ENCODE peak calls at places on chromosomes 3 and 15, in four cellular contexts. One of them, this sample, is unnamed.

GRCh38 chr3:163951397-163951987 is 1126.8 kb downstream of the SI start:
- DNase-seq in GM12878: no peak
- DNase-seq in K562: no peak
- DNase-seq in HepG2: peak
- DNase-seq in this sample: no peak

GRCh38 chr3:47456984-47457383 is 18.8 kb downstream of the SCAP start:
- DNase-seq in K562: no peak
- DNase-seq in HepG2: no peak
- DNase-seq in GM12878: no peak
- DNase-seq in this sample: no peak

GRCh38 chr3:143172313-143173054 is 52.9 kb downstream of the CHST2 start:
- DNase-seq in GM12878: no peak
- DNase-seq in K562: no peak
- DNase-seq in HepG2: no peak
- DNase-seq in this sample: no peak

GRCh38 chr3:44845528-44846520 is 15.9 kb upstream of the TMEM42 start:
- DNase-seq in K562: no peak
- DNase-seq in HepG2: no peak
- DNase-seq in GM12878: no peak
- DNase-seq in this sample: no peak

GRCh38 chr15:75234191-75234810 is 23.8 kb upstream of the GOLGA6C start:
- DNase-seq in K562: no peak
- DNase-seq in GM12878: no peak
- DNase-seq in HepG2: no peak
- DNase-seq in this sample: peak

GRCh38 chr15:76999996-77000395 is 5.1 kb downstream of the PSTPIP1 start:
- DNase-seq in K562: no peak
- DNase-seq in HepG2: no peak
- DNase-seq in GM12878: no peak
- DNase-seq in this sample: no peak

GRCh38 chr3:33299395-33300081 is 22.3 kb downstream of the FBXL2 start:
- DNase-seq in GM12878: no peak
- DNase-seq in K562: no peak
- DNase-seq in HepG2: no peak
- DNase-seq in this sample: no peak

GRCh38 chr3:37096292-37096691 is 78.1 kb downstream of the LRRFIP2 start:
- DNase-seq in HepG2: peak
- DNase-seq in GM12878: no peak
- DNase-seq in K562: no peak
- DNase-seq in this sample: no peak

GRCh38 chr15:99963976-99964375 is 230.7 kb upstream of the LYSMD4 start:
- DNase-seq in K562: no peak
- DNase-seq in GM12878: no peak
- DNase-seq in HepG2: no peak
- DNase-seq in this sample: no peak

GRCh38 chr15:39552546-39552945 is 28.3 kb upstream of the THBS1 start:
- DNase-seq in HepG2: no peak
- DNase-seq in GM12878: no peak
- DNase-seq in K562: no peak
- DNase-seq in this sample: no peak

GRCh38 chr15:51793521-51793920 is 35.9 kb upstream of the TMOD3 start:
- DNase-seq in HepG2: no peak
- DNase-seq in K562: no peak
- DNase-seq in GM12878: no peak
- DNase-seq in this sample: no peak

GRCh38 chr3:187777331-187778046 is 32.2 kb upstream of the BCL6 start:
- DNase-seq in HepG2: no peak
- DNase-seq in K562: no peak
- DNase-seq in GM12878: peak
- DNase-seq in this sample: no peak

GRCh38 chr3:116836286-116836685 is 126.7 kb downstream of the TUSC7 start:
- DNase-seq in HepG2: no peak
- DNase-seq in K562: no peak
- DNase-seq in GM12878: no peak
- DNase-seq in this sample: no peak

GRCh38 chr3:141485578-141486415 is 1.0 kb upstream of the RASA2 start:
- DNase-seq in HepG2: peak
- DNase-seq in K562: no peak
- DNase-seq in GM12878: no peak
- DNase-seq in this sample: no peak

GRCh38 chr3:117252208-117252607 is 542.6 kb downstream of the TUSC7 start:
- DNase-seq in HepG2: no peak
- DNase-seq in GM12878: no peak
- DNase-seq in K562: no peak
- DNase-seq in this sample: no peak

GRCh38 chr3:11095932-11096265 is 58.4 kb upstream of the HRH1 start:
- DNase-seq in HepG2: no peak
- DNase-seq in GM12878: no peak
- DNase-seq in K562: peak
- DNase-seq in this sample: no peak

GRCh38 chr15:29968099-29968892 is 114.5 kb upstream of the GOLGA8J start:
- DNase-seq in HepG2: no peak
- DNase-seq in GM12878: no peak
- DNase-seq in K562: no peak
- DNase-seq in this sample: peak

GRCh38 chr3:45509768-45510129 is 84.8 kb upstream of the LIMD1 start:
- DNase-seq in GM12878: no peak
- DNase-seq in HepG2: no peak
- DNase-seq in K562: no peak
- DNase-seq in this sample: peak

GRCh38 chr3:34106879-34107278 is 308.4 kb downstream of the PDCD6IP start:
- DNase-seq in GM12878: peak
- DNase-seq in K562: peak
- DNase-seq in HepG2: no peak
- DNase-seq in this sample: peak

GRCh38 chr3:72439321-72440183 is 408.7 kb downstream of the SHQ1 start:
- DNase-seq in K562: no peak
- DNase-seq in HepG2: no peak
- DNase-seq in GM12878: no peak
- DNase-seq in this sample: no peak

GRCh38 chr15:71801935-71802655 is 8.3 kb upstream of the NR2E3 start:
- DNase-seq in GM12878: no peak
- DNase-seq in HepG2: no peak
- DNase-seq in K562: no peak
- DNase-seq in this sample: no peak

GRCh38 chr3:178500631-178501030 is 35.6 kb upstream of the KCNMB2 start:
- DNase-seq in K562: no peak
- DNase-seq in HepG2: no peak
- DNase-seq in GM12878: no peak
- DNase-seq in this sample: no peak

GRCh38 chr15:83854314-83854713 is 200.4 kb downstream of the ADAMTSL3 start:
- DNase-seq in HepG2: no peak
- DNase-seq in GM12878: no peak
- DNase-seq in K562: no peak
- DNase-seq in this sample: no peak

GRCh38 chr3:47491777-47492176 is 16.0 kb upstream of the SCAP start:
- DNase-seq in GM12878: no peak
- DNase-seq in HepG2: no peak
- DNase-seq in K562: no peak
- DNase-seq in this sample: no peak

GRCh38 chr3:143521803-143522202 is 326.5 kb downstream of the SLC9A9 start:
- DNase-seq in GM12878: no peak
- DNase-seq in HepG2: no peak
- DNase-seq in K562: no peak
- DNase-seq in this sample: no peak

GRCh38 chr3:179347383-179348194 is at the start of gene MFN1:
- DNase-seq in HepG2: peak
- DNase-seq in GM12878: peak
- DNase-seq in K562: peak
- DNase-seq in this sample: peak

GRCh38 chr15:101188517-101189340 is 63.1 kb downstream of the CHSY1 start:
- DNase-seq in GM12878: peak
- DNase-seq in HepG2: no peak
- DNase-seq in K562: no peak
- DNase-seq in this sample: no peak

GRCh38 chr15:39255760-39256159 is 325.1 kb upstream of the THBS1 start:
- DNase-seq in K562: no peak
- DNase-seq in GM12878: no peak
- DNase-seq in HepG2: no peak
- DNase-seq in this sample: no peak

GRCh38 chr3:12948891-12949711 is 107.7 kb upstream of the RPL32 start:
- DNase-seq in K562: no peak
- DNase-seq in GM12878: no peak
- DNase-seq in HepG2: no peak
- DNase-seq in this sample: no peak

DNA sequence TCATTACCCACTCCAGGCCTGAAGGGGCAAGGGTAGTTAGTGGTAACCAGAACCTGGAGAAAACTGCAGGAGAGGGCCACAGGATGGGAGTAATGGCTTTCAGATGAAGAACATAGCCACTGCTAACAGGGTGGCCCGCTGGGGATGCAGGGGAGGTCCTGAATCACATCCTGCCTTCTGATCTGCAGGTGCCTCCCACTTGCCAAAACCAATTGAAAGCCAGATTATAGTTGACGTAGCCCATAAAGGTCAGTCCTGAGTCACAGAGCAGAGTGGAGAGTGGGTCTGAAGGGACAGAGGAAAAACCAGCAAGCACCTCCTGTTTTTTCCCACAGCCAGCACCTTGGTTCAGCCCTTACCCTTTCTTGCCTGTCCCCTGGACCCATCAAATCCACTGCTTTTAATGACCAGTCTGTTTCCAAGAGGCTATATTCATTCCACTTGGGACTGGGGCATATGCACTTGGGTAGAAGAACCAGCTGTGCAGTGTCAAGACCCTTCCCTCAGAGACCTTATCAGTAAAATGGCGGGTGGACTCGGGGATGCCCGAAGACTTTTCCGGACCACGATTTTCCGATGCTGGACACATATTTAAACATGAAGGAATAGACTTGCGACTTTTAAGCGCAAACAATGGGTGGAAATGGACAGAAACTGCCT is 605 bp upstream of the SLC35G2 start:
- DNase-seq in K562: peak
- DNase-seq in GM12878: no peak
- DNase-seq in HepG2: peak
- DNase-seq in this sample: peak
- TF ChIP-seq NR2C2 in K562: peak
- TF ChIP-seq NR2C2 in GM12878: no peak
- TF ChIP-seq NR2C2 in HepG2: no peak
- TF ChIP-seq NR2C2 in this sample: no peak

GRCh38 chr3:103960819-103961218 is 1405.9 kb upstream of the ALCAM start:
- DNase-seq in HepG2: no peak
- DNase-seq in K562: no peak
- DNase-seq in GM12878: no peak
- DNase-seq in this sample: no peak

GRCh38 chr3:103966749-103967148 is 1400.0 kb upstream of the ALCAM start:
- DNase-seq in HepG2: no peak
- DNase-seq in K562: no peak
- DNase-seq in GM12878: no peak
- DNase-seq in this sample: no peak

GRCh38 chr3:103968131-103968530 is 1398.6 kb upstream of the ALCAM start:
- DNase-seq in HepG2: no peak
- DNase-seq in GM12878: no peak
- DNase-seq in K562: no peak
- DNase-seq in this sample: no peak

GRCh38 chr3:103965764-103966163 is 1400.9 kb upstream of the ALCAM start:
- DNase-seq in K562: no peak
- DNase-seq in GM12878: no peak
- DNase-seq in HepG2: no peak
- DNase-seq in this sample: no peak

DNA sequence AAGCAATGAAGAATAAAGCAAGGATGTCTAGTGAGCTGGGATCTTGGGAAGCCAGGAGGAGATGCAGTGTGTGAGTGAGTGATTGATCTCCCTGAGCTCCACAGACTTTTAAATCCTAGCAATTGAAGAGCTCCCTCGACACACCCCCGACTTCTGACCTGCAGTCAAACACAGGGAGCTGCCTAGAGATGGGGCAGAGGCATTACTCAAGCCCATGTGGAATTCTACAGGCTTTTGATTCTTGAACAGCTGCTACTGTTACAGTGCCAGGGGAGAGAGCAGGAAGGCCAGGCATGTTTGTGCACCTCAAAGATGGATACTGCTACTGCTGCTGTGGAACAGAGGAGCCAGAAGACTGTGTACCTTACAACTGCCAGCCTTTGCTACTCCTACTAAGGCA is 1403.1 kb upstream of the ALCAM start:
- DNase-seq in K562: no peak
- DNase-seq in GM12878: no peak
- DNase-seq in HepG2: peak
- DNase-seq in this sample: no peak
- TF ChIP-seq NR2C2 in K562: no peak
- TF ChIP-seq NR2C2 in GM12878: no peak
- TF ChIP-seq NR2C2 in HepG2: no peak
- TF ChIP-seq NR2C2 in this sample: no peak

GRCh38 chr15:34275154-34275553 is 50.3 kb downstream of the EMC4 start:
- DNase-seq in HepG2: no peak
- DNase-seq in GM12878: no peak
- DNase-seq in K562: no peak
- DNase-seq in this sample: no peak
- TF ChIP-seq NR2C2 in HepG2: no peak
- TF ChIP-seq NR2C2 in GM12878: no peak
- TF ChIP-seq NR2C2 in K562: no peak
- TF ChIP-seq NR2C2 in this sample: no peak

GRCh38 chr3:78870484-78870883 is 897.3 kb downstream of the ROBO1 start:
- DNase-seq in GM12878: no peak
- DNase-seq in HepG2: peak
- DNase-seq in K562: no peak
- DNase-seq in this sample: no peak

GRCh38 chr3:78872195-78872594 is 895.6 kb downstream of the ROBO1 start:
- DNase-seq in K562: no peak
- DNase-seq in GM12878: no peak
- DNase-seq in HepG2: peak
- DNase-seq in this sample: no peak

GRCh38 chr3:78868570-78868969 is 899.2 kb downstream of the ROBO1 start:
- DNase-seq in K562: no peak
- DNase-seq in GM12878: no peak
- DNase-seq in HepG2: no peak
- DNase-seq in this sample: no peak

GRCh38 chr3:78873641-78874040 is 894.2 kb downstream of the ROBO1 start:
- DNase-seq in K562: no peak
- DNase-seq in HepG2: no peak
- DNase-seq in GM12878: no peak
- DNase-seq in this sample: no peak

DNA sequence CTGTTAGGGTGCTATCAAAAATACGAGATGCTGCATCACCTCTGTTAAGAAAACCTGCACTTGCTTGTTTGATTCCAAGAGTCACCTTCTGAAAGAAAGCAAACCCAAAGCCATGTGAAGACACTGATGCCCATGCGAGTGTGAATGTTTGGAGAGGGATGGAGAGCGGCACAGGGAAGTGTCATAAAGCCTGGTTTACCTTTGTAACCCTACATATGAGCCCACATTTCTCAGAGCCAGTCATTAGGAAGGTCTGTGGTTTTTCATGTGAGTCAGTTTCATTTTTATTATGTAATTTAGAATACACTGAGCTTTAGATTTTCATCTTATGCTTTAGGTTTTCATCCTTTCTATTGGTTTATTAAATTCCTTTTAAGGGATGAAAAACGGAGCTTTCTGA is 896.8 kb downstream of the ROBO1 start:
- DNase-seq in HepG2: no peak
- DNase-seq in GM12878: peak
- DNase-seq in K562: no peak
- DNase-seq in this sample: no peak
- TF ChIP-seq NR2C2 in HepG2: no peak
- TF ChIP-seq NR2C2 in GM12878: no peak
- TF ChIP-seq NR2C2 in K562: no peak
- TF ChIP-seq NR2C2 in this sample: no peak